ENCODE peak calls at places on chromosome 1, in nine cellular contexts. One of them, this sample, is unnamed.
A peak's percentile ranks its signal among the peaks of the same experiment; 100 is the strongest.

GRCh38 chr1:182213163-182213562 is 151.7 kb upstream of the ZNF648 start:
- DNase-seq in effector memory CD4-positive, alpha-beta T cell: no peak
- DNase-seq in CD8-positive, alpha-beta T cell: no peak
- DNase-seq in uterus: no peak
- DNase-seq in HCT116: no peak
- DNase-seq in tibial artery: no peak
- DNase-seq in astrocyte: no peak
- DNase-seq in CD4-positive, alpha-beta T cell: no peak
- DNase-seq in neuronal stem cell: no peak
- DNase-seq in this sample: no peak

GRCh38 chr1:54222711-54223110 is 22.7 kb downstream of the MRPL37 start:
- DNase-seq in neuronal stem cell: no peak
- DNase-seq in CD4-positive, alpha-beta T cell: no peak
- DNase-seq in CD8-positive, alpha-beta T cell: no peak
- DNase-seq in tibial artery: no peak
- DNase-seq in astrocyte: no peak
- DNase-seq in HCT116: no peak
- DNase-seq in effector memory CD4-positive, alpha-beta T cell: no peak
- DNase-seq in uterus: no peak
- DNase-seq in this sample: no peak

GRCh38 chr1:25992689-25993146 is 5.1 kb downstream of the PAFAH2 start:
- DNase-seq in HCT116: no peak
- DNase-seq in CD4-positive, alpha-beta T cell: no peak
- DNase-seq in uterus: no peak
- DNase-seq in CD8-positive, alpha-beta T cell: no peak
- DNase-seq in effector memory CD4-positive, alpha-beta T cell: no peak
- DNase-seq in tibial artery: no peak
- DNase-seq in neuronal stem cell: no peak
- DNase-seq in astrocyte: no peak
- DNase-seq in this sample: no peak

GRCh38 chr1:110674337-110675059 is at the start of gene KCNA3:
- DNase-seq in HCT116: no peak
- DNase-seq in tibial artery: no peak
- DNase-seq in astrocyte: no peak
- DNase-seq in CD8-positive, alpha-beta T cell: peak; percentile 72
- DNase-seq in CD4-positive, alpha-beta T cell: peak; percentile 69
- DNase-seq in neuronal stem cell: peak; percentile 81
- DNase-seq in effector memory CD4-positive, alpha-beta T cell: peak; percentile 64
- DNase-seq in uterus: peak; percentile 51
- DNase-seq in this sample: peak; percentile 63

GRCh38 chr1:204326891-204327290 is 32.8 kb downstream of the PLEKHA6 start:
- DNase-seq in tibial artery: no peak
- DNase-seq in effector memory CD4-positive, alpha-beta T cell: no peak
- DNase-seq in CD8-positive, alpha-beta T cell: no peak
- DNase-seq in CD4-positive, alpha-beta T cell: no peak
- DNase-seq in neuronal stem cell: no peak
- DNase-seq in uterus: no peak
- DNase-seq in HCT116: no peak
- DNase-seq in astrocyte: no peak
- DNase-seq in this sample: no peak

GRCh38 chr1:173506437-173506836 is 29.3 kb downstream of the PRDX6 start:
- DNase-seq in neuronal stem cell: no peak
- DNase-seq in uterus: no peak
- DNase-seq in CD8-positive, alpha-beta T cell: no peak
- DNase-seq in astrocyte: no peak
- DNase-seq in tibial artery: no peak
- DNase-seq in effector memory CD4-positive, alpha-beta T cell: no peak
- DNase-seq in HCT116: peak; percentile 10
- DNase-seq in CD4-positive, alpha-beta T cell: no peak
- DNase-seq in this sample: no peak

GRCh38 chr1:101438359-101438758 is 201.5 kb downstream of the S1PR1 start:
- DNase-seq in CD8-positive, alpha-beta T cell: no peak
- DNase-seq in CD4-positive, alpha-beta T cell: no peak
- DNase-seq in uterus: no peak
- DNase-seq in effector memory CD4-positive, alpha-beta T cell: no peak
- DNase-seq in neuronal stem cell: no peak
- DNase-seq in tibial artery: no peak
- DNase-seq in HCT116: no peak
- DNase-seq in astrocyte: no peak
- DNase-seq in this sample: no peak

GRCh38 chr1:107594541-107594940 is 370.4 kb downstream of the VAV3 start:
- DNase-seq in tibial artery: no peak
- DNase-seq in CD8-positive, alpha-beta T cell: no peak
- DNase-seq in uterus: no peak
- DNase-seq in HCT116: no peak
- DNase-seq in effector memory CD4-positive, alpha-beta T cell: no peak
- DNase-seq in CD4-positive, alpha-beta T cell: no peak
- DNase-seq in astrocyte: peak; percentile 38
- DNase-seq in neuronal stem cell: no peak
- DNase-seq in this sample: no peak

GRCh38 chr1:16605532-16605931 is 7.8 kb downstream of the NBPF1 start:
- DNase-seq in tibial artery: no peak
- DNase-seq in astrocyte: no peak
- DNase-seq in CD8-positive, alpha-beta T cell: no peak
- DNase-seq in uterus: no peak
- DNase-seq in neuronal stem cell: no peak
- DNase-seq in HCT116: no peak
- DNase-seq in effector memory CD4-positive, alpha-beta T cell: no peak
- DNase-seq in CD4-positive, alpha-beta T cell: no peak
- DNase-seq in this sample: no peak

GRCh38 chr1:169363046-169363756 is 4.4 kb downstream of the NME7 start:
- DNase-seq in CD4-positive, alpha-beta T cell: no peak
- DNase-seq in CD8-positive, alpha-beta T cell: peak; percentile 31
- DNase-seq in tibial artery: no peak
- DNase-seq in neuronal stem cell: no peak
- DNase-seq in astrocyte: peak; percentile 96
- DNase-seq in HCT116: peak; percentile 21
- DNase-seq in uterus: no peak
- DNase-seq in effector memory CD4-positive, alpha-beta T cell: no peak
- DNase-seq in this sample: no peak

GRCh38 chr1:212525479-212526110 is 83.0 kb upstream of the ATF3 start:
- DNase-seq in CD8-positive, alpha-beta T cell: no peak
- DNase-seq in CD4-positive, alpha-beta T cell: no peak
- DNase-seq in tibial artery: no peak
- DNase-seq in HCT116: no peak
- DNase-seq in effector memory CD4-positive, alpha-beta T cell: no peak
- DNase-seq in neuronal stem cell: no peak
- DNase-seq in uterus: no peak
- DNase-seq in astrocyte: peak; percentile 68
- DNase-seq in this sample: no peak

GRCh38 chr1:32890516-32891240 is 4.4 kb downstream of the HPCA start:
- DNase-seq in HCT116: no peak
- DNase-seq in effector memory CD4-positive, alpha-beta T cell: no peak
- DNase-seq in tibial artery: no peak
- DNase-seq in CD8-positive, alpha-beta T cell: no peak
- DNase-seq in neuronal stem cell: no peak
- DNase-seq in astrocyte: no peak
- DNase-seq in CD4-positive, alpha-beta T cell: no peak
- DNase-seq in uterus: no peak
- DNase-seq in this sample: no peak

GRCh38 chr1:209431402-209431801 is 152.1 kb upstream of the CAMK1G start:
- DNase-seq in neuronal stem cell: no peak
- DNase-seq in effector memory CD4-positive, alpha-beta T cell: no peak
- DNase-seq in uterus: no peak
- DNase-seq in tibial artery: no peak
- DNase-seq in CD8-positive, alpha-beta T cell: no peak
- DNase-seq in CD4-positive, alpha-beta T cell: no peak
- DNase-seq in HCT116: no peak
- DNase-seq in astrocyte: no peak
- DNase-seq in this sample: no peak

GRCh38 chr1:109617291-109617801 is 2.1 kb downstream of the GNAT2 start:
- DNase-seq in astrocyte: peak; percentile 97
- DNase-seq in effector memory CD4-positive, alpha-beta T cell: no peak
- DNase-seq in neuronal stem cell: peak; percentile 59
- DNase-seq in CD4-positive, alpha-beta T cell: no peak
- DNase-seq in CD8-positive, alpha-beta T cell: no peak
- DNase-seq in uterus: no peak
- DNase-seq in HCT116: peak; percentile 44
- DNase-seq in tibial artery: no peak
- DNase-seq in this sample: no peak

DNA sequence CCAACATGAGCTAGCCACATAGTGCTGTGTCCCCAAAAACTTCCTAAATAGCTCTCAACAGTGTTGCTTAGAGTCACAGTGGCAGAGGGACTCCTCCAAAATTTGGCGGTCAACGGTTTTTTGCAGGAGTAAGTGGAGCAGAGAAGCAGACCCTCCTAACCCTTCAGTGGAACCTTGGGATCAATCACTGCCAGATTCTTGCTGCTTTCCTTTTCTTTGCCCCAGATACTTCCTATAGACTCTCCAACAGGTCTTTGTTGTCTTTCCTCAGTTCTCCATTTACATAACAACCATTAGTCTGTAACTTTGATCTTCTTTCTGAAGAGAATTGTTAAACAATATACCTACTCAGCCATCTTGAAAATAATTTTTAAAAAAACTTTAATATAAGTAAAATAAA is 556.1 kb downstream of the BRINP3 start:
- DNase-seq in tibial artery: no peak
- DNase-seq in neuronal stem cell: no peak
- DNase-seq in uterus: no peak
- DNase-seq in CD4-positive, alpha-beta T cell: no peak
- DNase-seq in effector memory CD4-positive, alpha-beta T cell: no peak
- DNase-seq in HCT116: no peak
- DNase-seq in CD8-positive, alpha-beta T cell: no peak
- DNase-seq in astrocyte: no peak
- DNase-seq in this sample: no peak
- H3K9me3 ChIP-seq in tibial artery: no peaks in the 10 kb centered on the region
- H3K9me3 ChIP-seq in neuronal stem cell: peaks cover 8% of the 10 kb centered on the region
- H3K9me3 ChIP-seq in uterus: no peaks in the 10 kb centered on the region
- H3K9me3 ChIP-seq in CD4-positive, alpha-beta T cell: no peaks in the 10 kb centered on the region
- H3K9me3 ChIP-seq in effector memory CD4-positive, alpha-beta T cell: no peaks in the 10 kb centered on the region
- H3K9me3 ChIP-seq in HCT116: no peaks in the 10 kb centered on the region
- H3K9me3 ChIP-seq in CD8-positive, alpha-beta T cell: peaks cover 4% of the 10 kb centered on the region
- H3K9me3 ChIP-seq in astrocyte: no peaks in the 10 kb centered on the region
- H3K9me3 ChIP-seq in this sample: peaks cover 2% of the 10 kb centered on the region

DNA sequence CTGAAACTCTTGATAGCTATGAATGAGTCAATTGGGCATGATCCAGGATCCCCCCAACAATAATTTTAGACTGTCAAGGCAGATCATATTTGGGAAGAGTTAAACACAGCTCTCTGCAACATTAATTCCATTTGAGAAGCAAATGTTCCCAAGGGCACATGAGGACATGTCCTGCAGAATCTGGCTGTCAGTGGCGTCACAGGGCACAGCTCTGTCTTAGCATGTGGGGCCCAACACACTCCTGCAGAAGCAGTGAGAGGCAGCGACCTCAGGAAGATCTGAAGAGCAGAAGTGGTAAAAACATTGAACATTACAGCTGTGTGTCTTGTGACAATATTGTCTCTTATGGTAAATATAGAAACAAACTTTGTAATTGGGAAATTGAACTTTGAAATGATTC is 197.1 kb upstream of the PBX1 start:
- DNase-seq in astrocyte: no peak
- DNase-seq in uterus: no peak
- DNase-seq in CD4-positive, alpha-beta T cell: no peak
- DNase-seq in effector memory CD4-positive, alpha-beta T cell: no peak
- DNase-seq in tibial artery: no peak
- DNase-seq in neuronal stem cell: no peak
- DNase-seq in CD8-positive, alpha-beta T cell: no peak
- DNase-seq in HCT116: no peak
- DNase-seq in this sample: no peak
- H3K9me3 ChIP-seq in astrocyte: peaks cover 2% of the 10 kb centered on the region
- H3K9me3 ChIP-seq in uterus: no peaks in the 10 kb centered on the region
- H3K9me3 ChIP-seq in CD4-positive, alpha-beta T cell: peaks cover 13% of the 10 kb centered on the region
- H3K9me3 ChIP-seq in effector memory CD4-positive, alpha-beta T cell: peaks cover under 1% of the 10 kb centered on the region
- H3K9me3 ChIP-seq in tibial artery: peaks cover 16% of the 10 kb centered on the region
- H3K9me3 ChIP-seq in neuronal stem cell: no peaks in the 10 kb centered on the region
- H3K9me3 ChIP-seq in CD8-positive, alpha-beta T cell: no peaks in the 10 kb centered on the region
- H3K9me3 ChIP-seq in HCT116: no peaks in the 10 kb centered on the region
- H3K9me3 ChIP-seq in this sample: no peaks in the 10 kb centered on the region

DNA sequence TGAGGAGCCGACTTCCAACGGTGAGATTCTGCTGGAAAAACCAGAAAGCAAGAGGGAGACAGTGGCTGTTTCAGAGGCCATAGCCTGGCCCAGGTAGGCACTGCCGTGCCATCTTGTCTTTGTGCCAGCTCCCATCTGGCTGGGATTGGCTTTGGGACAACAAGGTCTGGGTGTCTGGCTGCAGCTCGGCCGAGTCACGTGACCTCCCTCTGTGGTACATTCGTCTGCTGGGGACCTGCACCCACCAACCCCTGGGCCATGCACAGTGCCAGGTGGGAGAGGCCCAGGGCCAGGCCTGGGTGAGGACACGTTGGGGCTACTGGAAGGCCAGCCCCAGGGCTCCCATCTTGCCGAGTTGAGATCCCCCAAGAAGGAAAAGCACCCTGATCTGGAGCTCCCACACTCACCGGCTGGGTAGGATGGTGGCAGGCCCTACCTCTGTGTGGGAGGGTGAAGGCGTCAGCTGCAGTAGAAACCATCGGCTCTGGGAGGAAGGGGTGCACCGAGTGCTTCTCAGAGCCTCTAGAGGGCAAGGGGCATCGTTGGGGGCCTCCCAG is 25.3 kb upstream of the TTC34 start:
- DNase-seq in effector memory CD4-positive, alpha-beta T cell: no peak
- DNase-seq in CD8-positive, alpha-beta T cell: no peak
- DNase-seq in uterus: no peak
- DNase-seq in HCT116: no peak
- DNase-seq in CD4-positive, alpha-beta T cell: no peak
- DNase-seq in astrocyte: no peak
- DNase-seq in tibial artery: no peak
- DNase-seq in neuronal stem cell: no peak
- DNase-seq in this sample: no peak
- H3K9me3 ChIP-seq in effector memory CD4-positive, alpha-beta T cell: no peaks in the 10 kb centered on the region
- H3K9me3 ChIP-seq in CD8-positive, alpha-beta T cell: no peaks in the 10 kb centered on the region
- H3K9me3 ChIP-seq in uterus: no peaks in the 10 kb centered on the region
- H3K9me3 ChIP-seq in HCT116: no peaks in the 10 kb centered on the region
- H3K9me3 ChIP-seq in CD4-positive, alpha-beta T cell: peaks cover 5% of the 10 kb centered on the region
- H3K9me3 ChIP-seq in astrocyte: peaks cover 9% of the 10 kb centered on the region
- H3K9me3 ChIP-seq in tibial artery: peaks cover 14% of the 10 kb centered on the region
- H3K9me3 ChIP-seq in neuronal stem cell: no peaks in the 10 kb centered on the region
- H3K9me3 ChIP-seq in this sample: no peaks in the 10 kb centered on the region

DNA sequence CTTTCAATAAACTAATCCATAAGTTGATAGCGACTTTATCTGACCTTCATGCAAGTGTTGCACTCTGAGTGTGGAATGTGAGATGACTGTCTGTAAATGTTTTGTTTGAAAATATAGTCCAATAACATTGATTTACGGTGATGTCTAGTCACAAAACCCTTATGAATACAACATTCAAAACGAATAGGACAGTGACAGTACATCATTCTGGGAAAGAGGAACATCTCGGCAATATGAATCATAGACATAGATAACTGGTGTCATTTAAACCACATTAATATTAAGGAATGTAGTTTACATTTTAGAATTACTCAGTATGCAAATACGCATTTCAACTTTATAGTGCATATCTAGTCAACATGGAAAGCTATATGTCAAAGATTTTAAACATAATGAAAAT is 1311.6 kb upstream of the ADGRL4 start:
- DNase-seq in neuronal stem cell: no peak
- DNase-seq in uterus: no peak
- DNase-seq in effector memory CD4-positive, alpha-beta T cell: no peak
- DNase-seq in tibial artery: no peak
- DNase-seq in CD4-positive, alpha-beta T cell: no peak
- DNase-seq in astrocyte: no peak
- DNase-seq in CD8-positive, alpha-beta T cell: no peak
- DNase-seq in HCT116: no peak
- DNase-seq in this sample: no peak
- H3K9me3 ChIP-seq in neuronal stem cell: no peaks in the 10 kb centered on the region
- H3K9me3 ChIP-seq in uterus: no peaks in the 10 kb centered on the region
- H3K9me3 ChIP-seq in effector memory CD4-positive, alpha-beta T cell: no peaks in the 10 kb centered on the region
- H3K9me3 ChIP-seq in tibial artery: no peaks in the 10 kb centered on the region
- H3K9me3 ChIP-seq in CD4-positive, alpha-beta T cell: no peaks in the 10 kb centered on the region
- H3K9me3 ChIP-seq in astrocyte: no peaks in the 10 kb centered on the region
- H3K9me3 ChIP-seq in CD8-positive, alpha-beta T cell: no peaks in the 10 kb centered on the region
- H3K9me3 ChIP-seq in HCT116: no peaks in the 10 kb centered on the region
- H3K9me3 ChIP-seq in this sample: no peaks in the 10 kb centered on the region

This sample was measured in T-helper 17 cell.